ENCODE peak calls at places on chromosomes 1 and 21, in four cellular contexts. O is A549, N is HepG2, R is GM12878. M is an unnamed sample.

GRCh38 chr21:38080888-38081287 is 164.6 kb upstream of the KCNJ6 start:
- DNase-seq in O (no peak), R (no peak), N (no peak), M (no peak)

GRCh38 chr1:110524311-110525249 is 5.6 kb upstream of the KCNA10 start:
- DNase-seq in N (peak; percentile 21), O (peak; percentile 29), R (no peak), M (peak; percentile 89)

GRCh38 chr21:44261675-44262295 is at the start of gene DNMT3L:
- DNase-seq in N (no peak), R (no peak), O (no peak), M (no peak)

GRCh38 chr1:32817815-32818786 is 648 bp downstream of the S100PBP start:
- DNase-seq in N (peak; percentile 67), R (no peak), O (peak; percentile 62), M (peak; percentile 82)

GRCh38 chr1:18915341-18915740 is 13.0 kb upstream of the ALDH4A1 start:
- DNase-seq in N (no peak), O (no peak), R (no peak), M (no peak)

GRCh38 chr1:53132176-53132575 is 10.3 kb downstream of the SLC1A7 start:
- DNase-seq in O (no peak), R (no peak), N (no peak), M (no peak)

GRCh38 chr1:90335566-90335965 is 340.7 kb downstream of the ZNF326 start:
- DNase-seq in R (no peak), O (no peak), N (no peak), M (no peak)

GRCh38 chr1:40182956-40183710 is 21.9 kb downstream of the RLF start:
- DNase-seq in N (peak; percentile 22), R (no peak), O (no peak), M (peak; percentile 36)

GRCh38 chr1:66033781-66034180 is 241.1 kb downstream of the PDE4B start:
- DNase-seq in O (peak; percentile 2), N (no peak), R (no peak), M (no peak)

GRCh38 chr1:213374369-213374768 is 323.3 kb downstream of the RPS6KC1 start:
- DNase-seq in O (peak; percentile 76), N (peak; percentile 73), R (no peak), M (peak; percentile 81)

GRCh38 chr21:46096596-46096981 is 1.3 kb upstream of the COL6A2 start:
- DNase-seq in R (no peak), N (no peak), O (no peak), M (no peak)

GRCh38 chr1:204709960-204710912 is 24.7 kb upstream of the LRRN2 start:
- DNase-seq in N (no peak), O (no peak), R (no peak), M (no peak)

GRCh38 chr1:224213438-224214119 is 30.5 kb downstream of the DEGS1 start:
- DNase-seq in R (no peak), N (no peak), O (no peak), M (no peak)

GRCh38 chr1:227790868-227791267 is 24.6 kb upstream of the PRSS38 start:
- DNase-seq in O (no peak), R (no peak), N (no peak), M (no peak)

GRCh38 chr1:227793079-227793947 is 22.2 kb upstream of the PRSS38 start:
- DNase-seq in N (no peak), O (no peak), R (no peak), M (peak; percentile 4)

GRCh38 chr1:227792216-227793078 is 23.0 kb upstream of the PRSS38 start:
- DNase-seq in O (no peak), N (no peak), R (no peak), M (peak; percentile 7)

GRCh38 chr1:227789881-227790400 is 25.5 kb upstream of the PRSS38 start:
- DNase-seq in R (no peak), N (no peak), O (no peak), M (no peak)

GRCh38 chr1:227791425-227792090 is 23.9 kb upstream of the PRSS38 start:
- DNase-seq in N (no peak), R (no peak), O (no peak), M (no peak)
- TF ChIP-seq BHLHE40 in N (no peak), R (no peak), O (no peak), M (no peak)

DNA sequence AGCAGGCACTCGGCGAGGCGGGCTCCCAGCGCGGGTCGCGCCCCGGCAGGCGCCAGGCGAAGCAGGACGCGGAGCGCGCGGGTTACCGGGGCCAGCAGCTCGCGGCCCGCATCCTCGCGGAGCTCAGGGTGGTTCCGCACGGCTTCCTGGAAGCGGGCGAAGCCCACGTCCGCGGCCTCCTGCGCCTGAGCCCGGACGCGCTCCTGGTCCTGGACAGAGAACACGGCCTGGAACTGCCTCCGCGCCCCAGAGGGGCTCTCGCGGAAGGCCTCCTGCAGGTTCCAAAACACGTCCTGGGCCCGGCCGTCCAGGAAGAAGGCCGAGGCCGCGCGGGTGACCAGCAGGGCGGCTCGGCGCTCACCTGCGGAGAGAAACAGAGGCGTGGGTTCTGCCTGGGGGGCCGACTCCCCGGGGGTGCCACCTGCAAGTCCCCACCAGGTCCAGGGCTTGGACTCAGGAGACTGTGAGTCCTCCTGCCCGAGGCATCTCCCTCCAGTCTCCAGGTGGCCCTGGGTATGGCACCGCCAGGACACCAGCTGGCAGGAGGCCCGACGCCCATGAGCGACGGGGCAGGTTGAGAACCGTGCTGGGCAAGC is 11.4 kb downstream of the TTC34 start:
- DNase-seq in R (no peak), O (no peak), N (no peak), M (no peak)
- TF ChIP-seq BHLHE40 in R (no peak), O (no peak), N (no peak), M (no peak)

GRCh38 chr1:155531624-155532023 is 31.0 kb downstream of the ASH1L start:
- DNase-seq in R (no peak), O (no peak), N (no peak), M (no peak)

GRCh38 chr1:155529109-155529508 is 33.5 kb downstream of the ASH1L start:
- DNase-seq in R (peak; percentile 66), O (no peak), N (no peak), M (no peak)

GRCh38 chr1:155529929-155530328 is 32.7 kb downstream of the ASH1L start:
- DNase-seq in N (no peak), O (no peak), R (peak; percentile 79), M (no peak)

GRCh38 chr1:155526356-155526755 is 36.2 kb downstream of the ASH1L start:
- DNase-seq in O (no peak), N (no peak), R (no peak), M (no peak)

GRCh38 chr1:155527672-155528071 is 34.9 kb downstream of the ASH1L start:
- DNase-seq in R (no peak), O (no peak), N (no peak), M (no peak)
- TF ChIP-seq BHLHE40 in R (no peak), O (no peak), N (no peak), M (no peak)

DNA sequence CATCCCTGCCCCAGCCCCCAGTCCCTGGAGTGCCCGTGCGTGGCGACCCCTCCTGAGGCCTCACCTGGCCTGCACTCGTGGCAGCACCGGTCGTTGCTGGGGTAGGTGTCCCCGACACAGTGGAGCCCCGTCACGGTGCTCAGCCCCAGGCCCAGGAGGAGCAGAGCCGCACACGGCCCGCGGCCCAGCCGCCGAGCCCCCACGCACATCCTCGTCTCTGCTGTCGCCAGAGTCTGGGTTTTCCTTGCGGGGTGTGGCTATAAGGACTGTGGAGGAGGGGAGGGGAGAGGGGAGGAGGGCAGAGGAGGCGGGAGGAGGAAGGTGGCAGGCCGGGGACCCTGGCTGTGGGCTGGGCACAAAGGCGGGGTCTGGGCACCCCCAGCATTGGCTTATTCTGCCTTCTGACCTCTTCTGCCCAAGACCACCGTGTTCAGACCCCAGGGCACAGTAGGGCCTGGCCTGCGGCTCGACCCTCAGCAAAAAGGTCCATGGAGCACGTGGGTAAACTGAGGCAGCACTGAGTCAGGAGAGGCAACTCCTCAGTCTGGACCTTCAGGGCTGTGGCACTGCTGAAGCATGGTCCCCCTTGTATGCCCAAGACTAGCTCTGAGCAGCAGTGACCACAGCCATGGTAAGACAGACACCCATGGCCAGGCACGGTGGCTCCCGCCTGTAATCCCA is at the start of gene TNFRSF4:
- DNase-seq in N (no peak), R (no peak), O (no peak), M (no peak)
- TF ChIP-seq BHLHE40 in N (no peak), R (no peak), O (no peak), M (no peak)

DNA sequence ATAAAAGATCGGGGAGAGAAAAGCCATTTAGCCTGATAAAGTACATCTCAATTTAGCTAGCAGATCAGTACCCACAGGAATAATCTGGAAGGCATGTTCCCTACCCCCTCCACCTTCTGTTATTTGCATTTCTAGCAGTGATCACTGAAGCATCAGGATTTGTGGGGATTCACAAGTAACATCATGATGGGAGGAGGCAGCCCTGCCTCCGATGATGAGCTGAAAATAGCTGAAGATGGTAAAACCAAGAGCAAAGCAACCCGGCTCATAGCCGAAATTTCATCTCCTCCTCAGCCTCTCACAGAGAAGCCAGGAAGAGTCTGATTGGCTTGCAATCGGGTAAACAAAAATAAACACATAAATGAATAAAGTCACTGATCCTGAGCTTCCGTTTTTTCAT is 2.4 kb downstream of the CCSAP start:
- DNase-seq in R (no peak), O (no peak), N (no peak), M (no peak)
- TF ChIP-seq BHLHE40 in R (no peak), O (no peak), N (no peak), M (no peak)

GRCh38 chr1:17829579-17829978 is 74.4 kb downstream of the ACTL8 start:
- DNase-seq in O (no peak), N (no peak), R (no peak), M (no peak)

GRCh38 chr1:17822741-17823426 is 67.8 kb downstream of the ACTL8 start:
- DNase-seq in N (no peak), O (no peak), R (no peak), M (no peak)

GRCh38 chr1:17825273-17826164 is 70.4 kb downstream of the ACTL8 start:
- DNase-seq in N (no peak), O (no peak), R (no peak), M (no peak)

GRCh38 chr1:17828991-17829390 is 73.9 kb downstream of the ACTL8 start:
- DNase-seq in N (no peak), O (no peak), R (no peak), M (no peak)

GRCh38 chr1:17826165-17826488 is 71.0 kb downstream of the ACTL8 start:
- DNase-seq in R (no peak), N (peak; percentile 5), O (peak; percentile 21), M (peak; percentile 67)
- TF ChIP-seq BHLHE40 in R (no peak), N (no peak), O (no peak), M (no peak)

GRCh38 chr1:2320760-2321159 is 70.6 kb downstream of the MORN1 start:
- DNase-seq in N (no peak), R (no peak), O (no peak), M (no peak)

GRCh38 chr1:2323575-2323974 is 67.8 kb downstream of the MORN1 start:
- DNase-seq in O (no peak), N (no peak), R (no peak), M (no peak)

GRCh38 chr1:2321258-2321657 is 70.1 kb downstream of the MORN1 start:
- DNase-seq in R (no peak), O (no peak), N (no peak), M (no peak)

GRCh38 chr1:2322593-2323295 is 68.6 kb downstream of the MORN1 start:
- DNase-seq in N (no peak), R (no peak), O (no peak), M (no peak)

GRCh38 chr1:2322065-2322571 is 69.2 kb downstream of the MORN1 start:
- DNase-seq in R (no peak), N (peak; percentile 34), O (no peak), M (no peak)
- TF ChIP-seq BHLHE40 in R (no peak), N (no peak), O (no peak), M (no peak)